ENCODE peak calls at places on chromosomes 4 and X, in six cellular contexts. N is glomerular endothelial cell; X is effector memory CD4-positive, alpha-beta T cell; J is stimulated activated CD4-positive, alpha-beta T cell treated with anti-CD3 and anti-CD28 coated beads, TNF-alpha, amount 100 ng/mL, for 1 hour; P is NAMALWA; G is caudate nucleus. I is an unnamed sample.

GRCh38 chr4:119103263-119103662 is 32.4 kb upstream of the MYOZ2 start:
- DNase-seq in N (peak; percentile 96), X (no peak), J (no peak), P (no peak), G (no peak), I (no peak)

GRCh38 chrX:39814391-39814790 is 283.4 kb downstream of the BCOR start:
- DNase-seq in N (no peak), X (no peak), J (peak; percentile 16), P (peak; percentile 42), G (no peak), I (peak; percentile 16)

GRCh38 chr4:38242822-38243384 is 282.7 kb downstream of the PTTG2 start:
- DNase-seq in N (no peak), X (no peak), J (no peak), P (no peak), G (no peak), I (no peak)

GRCh38 chr4:57102050-57102564 is 8.1 kb downstream of the IGFBP7 start:
- DNase-seq in N (peak; percentile 98), X (no peak), J (no peak), P (no peak), G (no peak), I (no peak)

GRCh38 chr4:106809083-106809482 is 227.0 kb downstream of the DKK2 start:
- DNase-seq in N (peak; percentile 25), X (no peak), J (no peak), P (peak; percentile 27), G (no peak), I (no peak)

GRCh38 chr4:78704981-78705757 is 71.0 kb upstream of the BMP2K start:
- DNase-seq in N (no peak), X (no peak), J (no peak), P (no peak), G (no peak), I (no peak)

GRCh38 chr4:121139533-121140222 is 24.4 kb downstream of the TNIP3 start:
- DNase-seq in N (no peak), X (no peak), J (no peak), P (no peak), G (no peak), I (no peak)

GRCh38 chr4:164056426-164057142 is 562.1 kb downstream of the TMA16 start:
- DNase-seq in N (no peak), X (no peak), J (no peak), P (no peak), G (no peak), I (no peak)

GRCh38 chr4:182922551-182923284 is 5.5 kb upstream of the DCTD start:
- DNase-seq in N (no peak), X (no peak), J (no peak), P (no peak), G (no peak), I (no peak)

GRCh38 chr4:9971711-9972110 is 49.6 kb downstream of the SLC2A9 start:
- DNase-seq in N (no peak), X (no peak), J (no peak), P (no peak), G (no peak), I (no peak)

GRCh38 chrX:84046403-84046984 is 141.5 kb downstream of the RPS6KA6 start:
- DNase-seq in N (no peak), X (no peak), J (no peak), P (peak; percentile 49), G (no peak), I (no peak)

GRCh38 chrX:101163166-101163565 is 56.4 kb upstream of the DRP2 start:
- DNase-seq in N (no peak), X (no peak), J (no peak), P (no peak), G (no peak), I (no peak)

GRCh38 chrX:130103605-130104004 is 6.7 kb downstream of the ELF4 start:
- DNase-seq in N (no peak), X (no peak), J (no peak), P (no peak), G (no peak), I (no peak)

GRCh38 chr4:26861434-26862186 is 969 bp downstream of the STIM2 start:
- DNase-seq in N (no peak), X (peak; percentile 59), J (peak; percentile 41), P (peak; percentile 95), G (peak; percentile 34), I (peak; percentile 51)

GRCh38 chrX:11952176-11952720 is 186.0 kb upstream of the FRMPD4 start:
- DNase-seq in N (no peak), X (no peak), J (no peak), P (no peak), G (no peak), I (no peak)

GRCh38 chrX:133648594-133648993 is 233.3 kb upstream of the GPC4 start:
- DNase-seq in N (no peak), X (no peak), J (no peak), P (no peak), G (no peak), I (no peak)

GRCh38 chrX:154902408-154902807 is 16.3 kb downstream of the F8A1 start:
- DNase-seq in N (no peak), X (no peak), J (no peak), P (no peak), G (no peak), I (no peak)

GRCh38 chr4:82043081-82043808 is 330.5 kb downstream of the HNRNPD start:
- DNase-seq in N (no peak), X (no peak), J (no peak), P (no peak), G (no peak), I (no peak)

I was measured in stimulated activated CD8-positive, alpha-beta memory T cell treated with anti-CD3 and anti-CD28 coated beads, Interleukin-2, amount 100 ng/mL, for 1 hour.